ENCODE peak calls at places on chromosomes 3 and 15, in four cellular contexts. Y is psoas muscle; S is CD4-positive, CD25-positive, alpha-beta regulatory T cell; J is CD4-positive, alpha-beta memory T cell. T is an unnamed sample.

GRCh38 chr3:13711911-13712650 is 163.2 kb downstream of the FBLN2 start:
- DNase-seq in Y (no peak), S (no peak), J (no peak), T (no peak)

GRCh38 chr15:39195988-39196486 is 384.8 kb upstream of the THBS1 start:
- DNase-seq in Y (no peak), S (no peak), J (no peak), T (no peak)

GRCh38 chr15:43169888-43170287 is 15.3 kb upstream of the CCNDBP1 start:
- DNase-seq in Y (no peak), S (no peak), J (no peak), T (no peak)

GRCh38 chr3:64344721-64345207 is 119.5 kb upstream of the PRICKLE2 start:
- DNase-seq in Y (no peak), S (no peak), J (no peak), T (no peak)

GRCh38 chr3:13850161-13850945 is 29.5 kb downstream of the WNT7A start:
- DNase-seq in Y (no peak), S (no peak), J (no peak), T (no peak)

GRCh38 chr3:111812680-111813079 is 46.4 kb upstream of the PHLDB2 start:
- DNase-seq in Y (no peak), S (no peak), J (no peak), T (no peak)

GRCh38 chr15:68537097-68537496 is 41.7 kb upstream of the CORO2B start:
- DNase-seq in Y (no peak), S (no peak), J (no peak), T (no peak)

GRCh38 chr15:67783303-67783702 is 42.0 kb upstream of the SKOR1 start:
- DNase-seq in Y (no peak), S (peak), J (peak), T (peak)

GRCh38 chr3:184448321-184449160 is 68.7 kb downstream of the CHRD start:
- DNase-seq in Y (no peak), S (no peak), J (no peak), T (no peak)

GRCh38 chr15:56460947-56461346 is 4.0 kb downstream of the MNS1 start:
- DNase-seq in Y (no peak), S (no peak), J (no peak), T (no peak)

GRCh38 chr3:141179983-141180382 is 51.6 kb upstream of the PXYLP1 start:
- DNase-seq in Y (no peak), S (no peak), J (no peak), T (no peak)

GRCh38 chr3:98536456-98537017 is 4.8 kb downstream of the GPR15 start:
- DNase-seq in Y (no peak), S (no peak), J (no peak), T (no peak)

GRCh38 chr3:52277071-52277964 is 1.1 kb downstream of the WDR82 start:
- DNase-seq in Y (peak), S (peak), J (peak), T (peak)

GRCh38 chr3:59884409-59884808 is 834.6 kb upstream of the CFAP20DC start:
- DNase-seq in Y (no peak), S (no peak), J (no peak), T (no peak)

GRCh38 chr15:48719668-48720067 is 74.2 kb upstream of the FBN1 start:
- DNase-seq in Y (no peak), S (no peak), J (no peak), T (no peak)

GRCh38 chr3:65960087-65960486 is 78.6 kb downstream of the MAGI1 start:
- DNase-seq in Y (no peak), S (no peak), J (no peak), T (no peak)

GRCh38 chr15:22944651-22945050 is 35.5 kb downstream of the CYFIP1 start:
- DNase-seq in Y (no peak), S (no peak), J (no peak), T (no peak)

GRCh38 chr3:153756816-153757215 is 364.4 kb upstream of the ARHGEF26 start:
- DNase-seq in Y (no peak), S (no peak), J (no peak), T (no peak)

GRCh38 chr15:57728436-57728835 is 21.9 kb downstream of the POLR2M start:
- DNase-seq in Y (no peak), S (no peak), J (no peak), T (no peak)

GRCh38 chr3:177746259-177747021 is 549.2 kb upstream of the TBL1XR1 start:
- DNase-seq in Y (no peak), S (no peak), J (no peak), T (no peak)

GRCh38 chr3:75180945-75181298 is 483.2 kb upstream of the FRG2C start:
- DNase-seq in Y (no peak), S (no peak), J (no peak), T (no peak)

GRCh38 chr3:182255095-182255600 is 538.2 kb upstream of the ATP11B start:
- DNase-seq in Y (no peak), S (no peak), J (no peak), T (no peak)

GRCh38 chr15:35741395-35741794 is 195.4 kb upstream of the DPH6 start:
- DNase-seq in Y (no peak), S (no peak), J (no peak), T (no peak)

GRCh38 chr3:142853270-142854163 is 35.4 kb downstream of the PCOLCE2 start:
- DNase-seq in Y (peak), S (no peak), J (no peak), T (no peak)

GRCh38 chr3:50632450-50632849 is 15.5 kb downstream of the MAPKAPK3 start:
- DNase-seq in Y (no peak), S (no peak), J (no peak), T (no peak)

GRCh38 chr3:25664810-25665645 is at the start of gene TOP2B:
- DNase-seq in Y (peak), S (peak), J (peak), T (peak)

GRCh38 chr3:25182794-25183193 is 245.3 kb upstream of the RARB start:
- DNase-seq in Y (no peak), S (no peak), J (no peak), T (no peak)

GRCh38 chr3:79032686-79033318 is 735.0 kb downstream of the ROBO1 start:
- DNase-seq in Y (no peak), S (no peak), J (no peak), T (no peak)

GRCh38 chr3:11565932-11566331 is 77.8 kb downstream of the VGLL4 start:
- DNase-seq in Y (no peak), S (no peak), J (no peak), T (no peak)

GRCh38 chr3:73484656-73485248 is 140.0 kb downstream of the PDZRN3 start:
- DNase-seq in Y (no peak), S (no peak), J (no peak), T (no peak)

DNA sequence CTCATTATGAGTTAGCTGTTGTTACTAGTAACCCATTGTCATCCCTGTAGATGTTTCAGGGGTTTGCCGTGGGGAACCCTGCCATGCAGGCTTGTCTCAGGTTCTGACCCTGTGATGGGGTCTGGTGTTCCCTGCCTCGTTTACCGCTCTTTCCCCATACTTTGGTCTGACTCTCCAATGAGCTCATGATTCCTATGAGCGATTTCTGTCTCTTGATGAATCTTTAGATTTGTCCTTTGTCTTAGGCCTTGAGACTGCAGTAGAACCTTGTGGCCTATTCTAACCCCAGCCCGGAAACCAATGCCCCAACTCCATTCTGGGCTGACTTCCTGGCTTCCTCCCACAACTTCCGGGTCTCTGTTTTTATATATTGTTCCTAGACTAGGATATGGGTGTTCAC is 11.3 kb upstream of the IQGAP1 start:
- DNase-seq in Y (no peak), S (peak), J (peak), T (peak)
- H3K27ac ChIP-seq in Y (no peak), S (peak), J (no peak), T (no peak)

GRCh38 chr15:78910836-78911235 is 34.0 kb downstream of the CTSH start:
- DNase-seq in Y (no peak), S (no peak), J (no peak), T (no peak)

GRCh38 chr15:78909791-78910228 is 35.0 kb downstream of the CTSH start:
- DNase-seq in Y (no peak), S (no peak), J (peak), T (no peak)

GRCh38 chr15:78906310-78906608 is 33.6 kb downstream of the MORF4L1 start:
- DNase-seq in Y (peak), S (no peak), J (no peak), T (no peak)

GRCh38 chr15:78907577-78907976 is 34.9 kb downstream of the MORF4L1 start:
- DNase-seq in Y (no peak), S (no peak), J (no peak), T (no peak)

DNA sequence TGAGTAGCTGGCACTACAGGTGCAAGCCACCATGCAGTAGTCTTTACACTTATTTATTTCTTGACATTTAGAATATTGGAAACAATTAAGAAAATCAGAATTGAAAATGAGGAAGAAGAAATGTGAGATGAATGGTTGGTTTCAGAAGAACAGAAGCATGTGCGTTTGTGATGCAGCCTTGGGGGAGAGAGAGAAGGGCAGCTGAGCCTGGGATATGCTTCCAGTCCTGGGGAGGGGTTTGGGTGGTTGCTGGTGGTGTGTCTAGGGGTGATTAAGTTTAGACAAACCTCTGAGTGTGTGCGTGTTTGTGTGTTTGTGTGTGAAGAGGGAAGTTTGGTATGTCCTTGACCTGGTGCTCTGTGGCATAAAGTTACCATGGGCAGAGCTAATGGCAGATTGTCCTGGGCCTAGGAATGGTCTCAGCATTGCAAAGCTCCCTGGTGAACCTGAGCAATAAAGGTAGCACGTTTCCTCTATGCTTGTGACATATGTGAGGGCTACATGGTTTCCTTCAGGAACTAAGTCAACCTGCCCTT is 35.6 kb downstream of the CTSH start:
- DNase-seq in Y (no peak), S (no peak), J (no peak), T (no peak)
- H3K27ac ChIP-seq in Y (no peak), S (no peak), J (no peak), T (no peak)

DNA sequence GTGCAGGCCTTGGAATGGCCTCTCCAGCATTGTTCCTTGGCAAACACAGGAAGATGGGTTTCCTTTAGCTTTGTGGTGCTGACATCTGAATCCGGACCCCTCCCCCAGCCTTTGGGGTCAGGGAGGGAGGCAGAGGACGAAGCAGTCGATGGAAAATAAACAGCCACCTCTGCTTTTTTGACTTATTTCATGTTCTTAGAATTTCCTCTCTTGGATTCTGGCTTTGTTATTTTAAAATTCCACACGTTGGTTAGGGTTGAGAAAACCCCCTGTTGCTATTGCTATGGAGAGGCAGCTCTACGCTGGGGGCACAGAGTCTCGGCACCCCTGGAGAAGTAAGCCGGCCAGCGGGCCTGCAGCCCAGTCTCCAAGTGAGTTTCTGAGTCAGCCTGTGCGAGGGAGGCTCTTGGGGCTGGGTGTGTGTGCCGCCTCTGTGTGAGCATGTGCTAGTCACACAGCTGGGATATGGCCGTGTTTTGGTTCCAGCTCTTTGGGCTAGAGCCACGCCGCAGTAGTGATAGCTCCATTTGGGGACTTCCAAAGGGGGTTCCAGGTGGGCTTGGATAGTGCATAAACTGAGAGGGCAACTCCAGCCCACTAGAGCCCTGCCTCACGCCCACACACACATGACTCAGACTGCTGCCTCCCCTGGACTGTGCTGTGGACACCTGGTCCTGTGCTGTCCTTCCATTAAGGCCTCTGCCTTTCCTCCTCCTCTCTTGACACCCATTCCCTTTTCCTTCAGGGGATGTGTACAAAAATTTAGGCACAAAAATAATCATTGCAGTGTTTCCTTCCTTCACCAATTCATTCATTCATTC is 58.8 kb downstream of the AMOTL2 start:
- DNase-seq in Y (peak), S (no peak), J (no peak), T (no peak)
- H3K27ac ChIP-seq in Y (peak), S (no peak), J (no peak), T (no peak)

DNA sequence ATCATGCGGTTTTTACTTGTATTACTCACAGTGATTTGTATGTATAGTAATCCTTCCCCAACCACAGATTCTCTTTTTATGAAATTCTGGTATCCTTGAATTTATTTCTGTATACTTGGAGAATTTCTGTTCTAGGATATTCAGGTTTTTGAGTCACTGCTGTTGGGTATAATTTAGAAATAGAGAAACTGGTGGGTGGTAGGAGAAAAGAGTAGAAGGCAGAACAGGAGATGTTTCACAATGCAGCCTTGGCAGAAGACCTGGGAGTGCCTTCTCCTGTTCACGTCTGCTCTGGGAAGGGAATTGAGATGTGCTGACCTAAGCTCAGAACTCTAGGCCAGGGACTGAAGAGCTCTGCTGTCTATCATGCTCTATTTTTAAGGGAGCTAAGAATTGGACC is 193.6 kb downstream of the EPHB1 start:
- DNase-seq in Y (no peak), S (no peak), J (no peak), T (no peak)
- H3K27ac ChIP-seq in Y (no peak), S (no peak), J (no peak), T (no peak)